ENCODE peak calls at places on chromosomes 16 and 17, in ten cellular contexts. One of them, this sample, is unnamed.

GRCh38 chr16:2147981-2148671 is at the start of gene RAB26:
- DNase-seq in esophagus squamous epithelium: no peak
- DNase-seq in BE2C: peak
- DNase-seq in psoas muscle: peak
- DNase-seq in ascending aorta: peak
- DNase-seq in fibroblast of mammary gland: peak
- DNase-seq in colonic mucosa: peak
- DNase-seq in ovary: peak
- DNase-seq in CD8-positive, alpha-beta T cell: peak
- DNase-seq in SK-N-SH: peak
- DNase-seq in this sample: peak

GRCh38 chr16:67311607-67312449 is 14.7 kb downstream of the KCTD19 start:
- DNase-seq in esophagus squamous epithelium: no peak
- DNase-seq in BE2C: no peak
- DNase-seq in psoas muscle: peak
- DNase-seq in ascending aorta: peak
- DNase-seq in fibroblast of mammary gland: peak
- DNase-seq in colonic mucosa: peak
- DNase-seq in ovary: no peak
- DNase-seq in CD8-positive, alpha-beta T cell: no peak
- DNase-seq in SK-N-SH: peak
- DNase-seq in this sample: peak

GRCh38 chr16:11296706-11297491 is 15.8 kb upstream of the PRM1 start:
- DNase-seq in esophagus squamous epithelium: no peak
- DNase-seq in BE2C: no peak
- DNase-seq in psoas muscle: no peak
- DNase-seq in ascending aorta: no peak
- DNase-seq in fibroblast of mammary gland: no peak
- DNase-seq in colonic mucosa: no peak
- DNase-seq in ovary: no peak
- DNase-seq in CD8-positive, alpha-beta T cell: no peak
- DNase-seq in SK-N-SH: no peak
- DNase-seq in this sample: no peak

GRCh38 chr17:48503747-48504146 is 27.1 kb downstream of the HOXB1 start:
- DNase-seq in esophagus squamous epithelium: no peak
- DNase-seq in BE2C: no peak
- DNase-seq in psoas muscle: no peak
- DNase-seq in ascending aorta: no peak
- DNase-seq in fibroblast of mammary gland: no peak
- DNase-seq in colonic mucosa: no peak
- DNase-seq in ovary: no peak
- DNase-seq in CD8-positive, alpha-beta T cell: no peak
- DNase-seq in SK-N-SH: no peak
- DNase-seq in this sample: peak

GRCh38 chr17:4789701-4789950 is 862 bp downstream of the GLTPD2 start:
- DNase-seq in esophagus squamous epithelium: no peak
- DNase-seq in BE2C: no peak
- DNase-seq in psoas muscle: no peak
- DNase-seq in ascending aorta: no peak
- DNase-seq in fibroblast of mammary gland: no peak
- DNase-seq in colonic mucosa: no peak
- DNase-seq in ovary: no peak
- DNase-seq in CD8-positive, alpha-beta T cell: no peak
- DNase-seq in SK-N-SH: no peak
- DNase-seq in this sample: no peak

GRCh38 chr17:22300177-22300576 is 607.9 kb downstream of the KCNJ18 start:
- DNase-seq in esophagus squamous epithelium: no peak
- DNase-seq in BE2C: no peak
- DNase-seq in psoas muscle: no peak
- DNase-seq in ascending aorta: no peak
- DNase-seq in fibroblast of mammary gland: no peak
- DNase-seq in colonic mucosa: no peak
- DNase-seq in ovary: no peak
- DNase-seq in CD8-positive, alpha-beta T cell: no peak
- DNase-seq in SK-N-SH: no peak
- DNase-seq in this sample: no peak

GRCh38 chr17:19768046-19768782 is 20.1 kb upstream of the ALDH3A1 start:
- DNase-seq in esophagus squamous epithelium: no peak
- DNase-seq in BE2C: no peak
- DNase-seq in psoas muscle: no peak
- DNase-seq in ascending aorta: peak
- DNase-seq in fibroblast of mammary gland: no peak
- DNase-seq in colonic mucosa: no peak
- DNase-seq in ovary: no peak
- DNase-seq in CD8-positive, alpha-beta T cell: no peak
- DNase-seq in SK-N-SH: no peak
- DNase-seq in this sample: no peak

GRCh38 chr17:29588017-29588557 is 1.4 kb downstream of the GIT1 start:
- DNase-seq in esophagus squamous epithelium: no peak
- DNase-seq in BE2C: no peak
- DNase-seq in psoas muscle: no peak
- DNase-seq in ascending aorta: no peak
- DNase-seq in fibroblast of mammary gland: no peak
- DNase-seq in colonic mucosa: no peak
- DNase-seq in ovary: no peak
- DNase-seq in CD8-positive, alpha-beta T cell: no peak
- DNase-seq in SK-N-SH: no peak
- DNase-seq in this sample: no peak

GRCh38 chr16:1834096-1834495 is 7.1 kb downstream of the FAHD1 start:
- DNase-seq in esophagus squamous epithelium: no peak
- DNase-seq in BE2C: no peak
- DNase-seq in psoas muscle: no peak
- DNase-seq in ascending aorta: no peak
- DNase-seq in fibroblast of mammary gland: no peak
- DNase-seq in colonic mucosa: no peak
- DNase-seq in ovary: no peak
- DNase-seq in CD8-positive, alpha-beta T cell: no peak
- DNase-seq in SK-N-SH: no peak
- DNase-seq in this sample: no peak

GRCh38 chr17:82149401-82150099 is 51.5 kb upstream of the FASN start:
- DNase-seq in esophagus squamous epithelium: no peak
- DNase-seq in BE2C: no peak
- DNase-seq in psoas muscle: no peak
- DNase-seq in ascending aorta: no peak
- DNase-seq in fibroblast of mammary gland: peak
- DNase-seq in colonic mucosa: no peak
- DNase-seq in ovary: no peak
- DNase-seq in CD8-positive, alpha-beta T cell: no peak
- DNase-seq in SK-N-SH: no peak
- DNase-seq in this sample: no peak

GRCh38 chr16:3842994-3843393 is 37.5 kb downstream of the CREBBP start:
- DNase-seq in esophagus squamous epithelium: no peak
- DNase-seq in BE2C: peak
- DNase-seq in psoas muscle: peak
- DNase-seq in ascending aorta: no peak
- DNase-seq in fibroblast of mammary gland: peak
- DNase-seq in colonic mucosa: no peak
- DNase-seq in ovary: no peak
- DNase-seq in CD8-positive, alpha-beta T cell: no peak
- DNase-seq in SK-N-SH: peak
- DNase-seq in this sample: peak

GRCh38 chr17:70654706-70655105 is 485.4 kb downstream of the KCNJ2 start:
- DNase-seq in esophagus squamous epithelium: no peak
- DNase-seq in BE2C: no peak
- DNase-seq in psoas muscle: no peak
- DNase-seq in ascending aorta: no peak
- DNase-seq in fibroblast of mammary gland: peak
- DNase-seq in colonic mucosa: no peak
- DNase-seq in ovary: no peak
- DNase-seq in CD8-positive, alpha-beta T cell: no peak
- DNase-seq in SK-N-SH: peak
- DNase-seq in this sample: no peak

GRCh38 chr16:9003322-9003721 is 39.6 kb upstream of the USP7 start:
- DNase-seq in esophagus squamous epithelium: no peak
- DNase-seq in BE2C: no peak
- DNase-seq in psoas muscle: no peak
- DNase-seq in ascending aorta: no peak
- DNase-seq in fibroblast of mammary gland: no peak
- DNase-seq in colonic mucosa: peak
- DNase-seq in ovary: no peak
- DNase-seq in CD8-positive, alpha-beta T cell: no peak
- DNase-seq in SK-N-SH: no peak
- DNase-seq in this sample: no peak

GRCh38 chr17:46061435-46061834 is 62.4 kb downstream of the STH start:
- DNase-seq in esophagus squamous epithelium: no peak
- DNase-seq in BE2C: no peak
- DNase-seq in psoas muscle: no peak
- DNase-seq in ascending aorta: no peak
- DNase-seq in fibroblast of mammary gland: peak
- DNase-seq in colonic mucosa: no peak
- DNase-seq in ovary: no peak
- DNase-seq in CD8-positive, alpha-beta T cell: no peak
- DNase-seq in SK-N-SH: no peak
- DNase-seq in this sample: no peak

GRCh38 chr16:9256196-9256595 is 164.8 kb downstream of the HAPSTR1 start:
- DNase-seq in esophagus squamous epithelium: no peak
- DNase-seq in BE2C: peak
- DNase-seq in psoas muscle: no peak
- DNase-seq in ascending aorta: no peak
- DNase-seq in fibroblast of mammary gland: peak
- DNase-seq in colonic mucosa: peak
- DNase-seq in ovary: no peak
- DNase-seq in CD8-positive, alpha-beta T cell: no peak
- DNase-seq in SK-N-SH: peak
- DNase-seq in this sample: peak

GRCh38 chr17:42848093-42848492 is 2.9 kb upstream of the AOC3 start:
- DNase-seq in esophagus squamous epithelium: no peak
- DNase-seq in BE2C: no peak
- DNase-seq in psoas muscle: no peak
- DNase-seq in ascending aorta: peak
- DNase-seq in fibroblast of mammary gland: no peak
- DNase-seq in colonic mucosa: no peak
- DNase-seq in ovary: no peak
- DNase-seq in CD8-positive, alpha-beta T cell: no peak
- DNase-seq in SK-N-SH: no peak
- DNase-seq in this sample: no peak

GRCh38 chr17:31373150-31374082 is 18.1 kb upstream of the RAB11FIP4 start:
- DNase-seq in esophagus squamous epithelium: no peak
- DNase-seq in BE2C: no peak
- DNase-seq in psoas muscle: no peak
- DNase-seq in ascending aorta: no peak
- DNase-seq in fibroblast of mammary gland: peak
- DNase-seq in colonic mucosa: no peak
- DNase-seq in ovary: no peak
- DNase-seq in CD8-positive, alpha-beta T cell: no peak
- DNase-seq in SK-N-SH: no peak
- DNase-seq in this sample: no peak

GRCh38 chr16:89925596-89926079 is 2.5 kb downstream of the TUBB3 start:
- DNase-seq in esophagus squamous epithelium: no peak
- DNase-seq in BE2C: peak
- DNase-seq in psoas muscle: no peak
- DNase-seq in ascending aorta: no peak
- DNase-seq in fibroblast of mammary gland: peak
- DNase-seq in colonic mucosa: no peak
- DNase-seq in ovary: no peak
- DNase-seq in CD8-positive, alpha-beta T cell: no peak
- DNase-seq in SK-N-SH: peak
- DNase-seq in this sample: no peak
- TF ChIP-seq CTCF in esophagus squamous epithelium: no peak
- TF ChIP-seq CTCF in BE2C: no peak
- TF ChIP-seq CTCF in psoas muscle: no peak
- TF ChIP-seq CTCF in ascending aorta: no peak
- TF ChIP-seq CTCF in fibroblast of mammary gland: no peak
- TF ChIP-seq CTCF in colonic mucosa: no peak
- TF ChIP-seq CTCF in ovary: no peak
- TF ChIP-seq CTCF in CD8-positive, alpha-beta T cell: no peak
- TF ChIP-seq CTCF in SK-N-SH: no peak
- TF ChIP-seq CTCF in this sample: no peak

DNA sequence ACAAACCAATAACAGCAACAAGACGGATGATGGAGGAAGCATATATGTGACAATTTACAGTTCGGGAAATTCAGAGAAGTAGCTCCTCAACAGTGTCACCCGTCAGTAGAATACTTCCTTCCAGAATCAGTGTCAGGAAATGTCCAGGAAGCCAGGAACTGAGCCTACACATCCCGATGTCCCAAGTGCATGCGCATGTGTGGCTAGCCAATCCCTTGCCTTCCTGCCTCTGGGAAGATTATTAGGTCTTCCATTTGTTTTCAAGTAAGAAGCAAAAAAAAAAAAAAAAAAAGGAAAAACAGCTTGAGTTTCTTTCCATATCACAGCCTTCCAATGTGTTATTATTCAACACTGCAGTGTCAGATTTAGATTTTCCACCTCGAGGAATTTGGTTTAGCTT is 1.3 kb upstream of the PITPNC1 start:
- DNase-seq in esophagus squamous epithelium: no peak
- DNase-seq in BE2C: no peak
- DNase-seq in psoas muscle: no peak
- DNase-seq in ascending aorta: peak
- DNase-seq in fibroblast of mammary gland: peak
- DNase-seq in colonic mucosa: no peak
- DNase-seq in ovary: no peak
- DNase-seq in CD8-positive, alpha-beta T cell: no peak
- DNase-seq in SK-N-SH: no peak
- DNase-seq in this sample: no peak
- H3K4me3 ChIP-seq in esophagus squamous epithelium: no peak
- H3K4me3 ChIP-seq in BE2C: no peak
- H3K4me3 ChIP-seq in psoas muscle: no peak
- H3K4me3 ChIP-seq in ascending aorta: no peak
- H3K4me3 ChIP-seq in fibroblast of mammary gland: no peak
- H3K4me3 ChIP-seq in colonic mucosa: no peak
- H3K4me3 ChIP-seq in ovary: no peak
- H3K4me3 ChIP-seq in CD8-positive, alpha-beta T cell: no peak
- H3K4me3 ChIP-seq in SK-N-SH: peak
- H3K4me3 ChIP-seq in this sample: no peak

DNA sequence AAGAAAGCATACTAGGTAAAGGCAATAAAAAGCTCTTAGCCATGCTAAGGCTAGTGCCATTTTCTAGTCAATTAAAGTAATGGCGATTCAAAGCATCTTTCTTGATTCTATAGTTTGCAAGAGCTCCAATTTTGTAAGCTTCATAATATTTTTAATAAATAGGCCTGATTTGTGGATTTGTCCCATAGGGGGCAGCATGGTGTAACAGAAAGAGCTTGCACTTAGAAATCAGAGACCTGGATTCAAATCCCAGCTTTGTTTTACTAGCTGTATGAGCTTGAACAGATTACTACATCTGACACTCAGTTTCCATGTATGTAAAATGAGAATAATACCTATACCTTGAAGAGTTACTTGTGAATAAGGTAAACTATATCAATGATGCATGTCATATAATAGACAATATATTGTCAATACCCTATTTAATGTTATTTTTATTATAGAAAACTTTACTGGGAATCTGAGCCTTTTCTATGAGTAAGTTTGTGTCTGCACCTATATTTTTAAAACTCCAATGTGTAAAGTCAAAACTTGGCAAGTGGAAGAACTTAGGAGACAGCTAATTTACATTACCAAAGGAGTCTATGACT is 93.6 kb upstream of the NOG start:
- DNase-seq in esophagus squamous epithelium: no peak
- DNase-seq in BE2C: peak
- DNase-seq in psoas muscle: no peak
- DNase-seq in ascending aorta: no peak
- DNase-seq in fibroblast of mammary gland: peak
- DNase-seq in colonic mucosa: no peak
- DNase-seq in ovary: no peak
- DNase-seq in CD8-positive, alpha-beta T cell: no peak
- DNase-seq in SK-N-SH: no peak
- DNase-seq in this sample: peak
- TF ChIP-seq CTCF in esophagus squamous epithelium: no peak
- TF ChIP-seq CTCF in BE2C: peak
- TF ChIP-seq CTCF in psoas muscle: peak
- TF ChIP-seq CTCF in ascending aorta: no peak
- TF ChIP-seq CTCF in fibroblast of mammary gland: peak
- TF ChIP-seq CTCF in colonic mucosa: peak
- TF ChIP-seq CTCF in ovary: no peak
- TF ChIP-seq CTCF in CD8-positive, alpha-beta T cell: peak
- TF ChIP-seq CTCF in SK-N-SH: peak
- TF ChIP-seq CTCF in this sample: peak

GRCh38 chr17:77035526-77035925 is 105.2 kb upstream of the SEC14L1 start:
- DNase-seq in esophagus squamous epithelium: no peak
- DNase-seq in BE2C: no peak
- DNase-seq in psoas muscle: no peak
- DNase-seq in ascending aorta: no peak
- DNase-seq in fibroblast of mammary gland: no peak
- DNase-seq in colonic mucosa: no peak
- DNase-seq in ovary: no peak
- DNase-seq in CD8-positive, alpha-beta T cell: no peak
- DNase-seq in SK-N-SH: no peak
- DNase-seq in this sample: no peak
- H3K4me3 ChIP-seq in esophagus squamous epithelium: no peak
- H3K4me3 ChIP-seq in BE2C: no peak
- H3K4me3 ChIP-seq in psoas muscle: no peak
- H3K4me3 ChIP-seq in ascending aorta: no peak
- H3K4me3 ChIP-seq in fibroblast of mammary gland: no peak
- H3K4me3 ChIP-seq in colonic mucosa: no peak
- H3K4me3 ChIP-seq in ovary: no peak
- H3K4me3 ChIP-seq in CD8-positive, alpha-beta T cell: no peak
- H3K4me3 ChIP-seq in SK-N-SH: no peak
- H3K4me3 ChIP-seq in this sample: no peak

This sample was measured in cardiac muscle cell.